ENCODE peak calls at places on chromosomes 4 and X, in eight cellular contexts. B, C, K, U, X, Z, A and E are unnamed samples.

GRCh38 chr4:5881340-5881739 is 11.5 kb downstream of the CRMP1 start:
- DNase-seq in B (no peak), C (no peak), K (no peak), U (no peak), X (no peak), Z (no peak), A (no peak), E (no peak)

GRCh38 chrX:123588723-123589122 is 144.1 kb downstream of the THOC2 start:
- DNase-seq in B (no peak), C (no peak), K (no peak), U (no peak), X (no peak), Z (no peak), A (no peak), E (no peak)

GRCh38 chr4:123327846-123328447 is 68.6 kb upstream of the SPRY1 start:
- DNase-seq in B (no peak), C (no peak), K (no peak), U (no peak), X (no peak), Z (no peak), A (no peak), E (no peak)

GRCh38 chr4:179867300-179867878 is 2375.8 kb upstream of the TENM3 start:
- DNase-seq in B (peak; percentile 51), C (no peak), K (peak; percentile 74), U (peak; percentile 13), X (no peak), Z (no peak), A (peak; percentile 0), E (peak; percentile 49)

GRCh38 chr4:122665148-122665547 is 44.3 kb upstream of the IL21 start:
- DNase-seq in B (no peak), C (no peak), K (no peak), U (no peak), X (no peak), Z (no peak), A (no peak), E (no peak)

GRCh38 chrX:83077606-83078005 is 430.5 kb upstream of the POU3F4 start:
- DNase-seq in B (no peak), C (no peak), K (no peak), U (no peak), X (no peak), Z (no peak), A (no peak), E (no peak)

GRCh38 chr4:5963611-5964010 is 54.6 kb downstream of the C4orf50 start:
- DNase-seq in B (no peak), C (no peak), K (no peak), U (no peak), X (no peak), Z (no peak), A (no peak), E (no peak)

GRCh38 chrX:149374751-149375150 is 130.4 kb downstream of the IDS start:
- DNase-seq in B (no peak), C (no peak), K (no peak), U (no peak), X (no peak), Z (no peak), A (no peak), E (no peak)

GRCh38 chr4:48307528-48307927 is 33.8 kb upstream of the SLAIN2 start:
- DNase-seq in B (no peak), C (no peak), K (no peak), U (no peak), X (no peak), Z (no peak), A (no peak), E (no peak)

GRCh38 chrX:105662248-105662647 is 160.1 kb upstream of the NRK start:
- DNase-seq in B (no peak), C (no peak), K (no peak), U (no peak), X (no peak), Z (no peak), A (no peak), E (no peak)

GRCh38 chr4:81664079-81664478 is 192.4 kb upstream of the RASGEF1B start:
- DNase-seq in B (no peak), C (no peak), K (no peak), U (no peak), X (no peak), Z (no peak), A (no peak), E (no peak)

GRCh38 chrX:25020391-25021131 is 4.8 kb upstream of the ARX start:
- DNase-seq in B (no peak), C (no peak), K (no peak), U (peak; percentile 75), X (no peak), Z (no peak), A (no peak), E (peak; percentile 42)

GRCh38 chr4:36333303-36333877 is 52.0 kb downstream of the DTHD1 start:
- DNase-seq in B (no peak), C (no peak), K (no peak), U (no peak), X (no peak), Z (no peak), A (no peak), E (no peak)

DNA sequence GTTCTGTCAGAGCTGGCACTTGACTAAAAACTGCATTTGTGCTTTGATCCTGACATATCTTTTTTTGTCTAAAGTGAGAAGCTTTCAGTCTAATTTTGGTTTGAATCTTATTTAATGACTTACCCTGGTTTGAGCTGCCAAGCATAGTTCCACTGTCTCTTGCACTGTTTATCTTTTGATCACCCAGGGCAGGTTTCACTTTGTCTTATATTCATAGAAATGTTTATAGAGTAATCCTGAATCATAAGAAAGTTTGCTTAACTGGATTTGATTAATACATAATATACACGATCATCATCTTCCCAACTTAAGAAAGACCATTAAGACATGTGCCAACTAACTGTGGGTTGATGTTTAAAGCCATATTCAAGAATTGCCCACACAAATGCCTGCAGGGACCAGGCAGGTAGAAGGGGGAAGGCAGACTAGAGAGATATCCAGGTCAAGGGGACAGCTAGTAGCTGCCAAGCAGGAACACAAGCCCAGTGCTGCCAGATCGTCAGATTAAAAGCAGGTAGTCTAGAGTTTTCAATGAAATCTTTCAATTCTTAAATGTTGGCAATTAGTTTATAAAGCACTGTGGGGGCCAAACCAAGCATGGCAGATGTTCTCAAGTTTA is 1.9 kb downstream of the GK start:
- DNase-seq in B (no peak), C (no peak), K (no peak), U (no peak), X (no peak), Z (no peak), A (no peak), E (no peak)
- TF ChIP-seq POLR2A in B (no peak), C (no peak), K (no peak), U (no peak), X (no peak), Z (no peak), A (no peak), E (no peak)

DNA sequence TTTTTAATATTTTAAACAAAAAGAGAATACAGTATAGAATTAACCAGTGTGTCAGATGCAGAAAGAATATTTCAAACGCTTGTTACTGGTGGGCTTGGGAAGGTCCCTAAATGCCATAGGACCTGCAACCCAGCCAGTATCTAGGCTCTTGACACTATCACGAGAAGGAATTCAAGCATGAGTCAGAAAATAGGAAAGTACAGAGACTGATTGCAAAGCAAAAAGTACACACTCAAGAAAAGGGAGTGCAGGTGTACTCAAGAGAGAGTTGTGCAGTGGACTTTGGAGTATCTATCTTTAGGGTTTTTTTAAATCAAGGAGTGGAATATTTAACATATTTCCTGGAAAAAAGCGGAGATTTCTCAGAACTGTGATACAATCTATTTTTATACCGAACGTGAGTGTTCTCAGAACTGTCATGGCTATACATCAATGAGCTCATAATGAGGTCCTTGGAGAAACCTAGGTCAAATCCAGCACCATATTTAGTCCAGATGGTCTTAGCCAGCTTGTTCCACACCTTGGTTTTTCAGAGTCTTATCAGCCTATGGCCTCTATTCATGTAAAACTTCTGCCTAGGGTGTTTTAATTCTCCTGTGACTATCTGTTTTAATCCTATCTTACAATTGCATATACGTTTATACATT is 291.8 kb upstream of the FAT4 start:
- DNase-seq in B (no peak), C (no peak), K (no peak), U (no peak), X (no peak), Z (no peak), A (no peak), E (no peak)
- TF ChIP-seq POLR2A in B (no peak), C (no peak), K (no peak), U (no peak), X (no peak), Z (no peak), A (no peak), E (no peak)

GRCh38 chr4:4859010-4859798 is at the start of gene MSX1:
- DNase-seq in B (peak; percentile 76), C (no peak), K (peak; percentile 92), U (peak; percentile 97), X (peak; percentile 97), Z (peak; percentile 89), A (peak; percentile 88), E (peak; percentile 57)
- TF ChIP-seq POLR2A in B (no peak), C (no peak), K (peak; percentile 72), U (peak; percentile 54), X (no peak), Z (peak; percentile 78), A (peak; percentile 51), E (no peak)

GRCh38 chr4:55346851-55347255 is 811 bp downstream of the SRD5A3 start:
- DNase-seq in B (peak; percentile 8), C (no peak), K (peak; percentile 37), U (peak; percentile 24), X (no peak), Z (no peak), A (no peak), E (no peak)

GRCh38 chr4:55347610-55348228 is 1.7 kb downstream of the SRD5A3 start:
- DNase-seq in B (no peak), C (no peak), K (no peak), U (peak; percentile 34), X (no peak), Z (no peak), A (no peak), E (peak; percentile 62)

GRCh38 chr4:55348436-55348835 is 2.4 kb downstream of the SRD5A3 start:
- DNase-seq in B (no peak), C (no peak), K (no peak), U (no peak), X (no peak), Z (no peak), A (no peak), E (peak; percentile 23)

GRCh38 chr4:55345054-55345453 is 988 bp upstream of the SRD5A3 start:
- DNase-seq in B (no peak), C (no peak), K (no peak), U (no peak), X (no peak), Z (no peak), A (no peak), E (no peak)

GRCh38 chr4:55345980-55346850 is at the start of gene SRD5A3:
- DNase-seq in B (peak; percentile 90), C (peak; percentile 24), K (peak; percentile 90), U (peak; percentile 91), X (peak; percentile 97), Z (peak; percentile 86), A (peak; percentile 84), E (peak; percentile 89)
- TF ChIP-seq POLR2A in B (peak; percentile 29), C (no peak), K (peak; percentile 64), U (peak; percentile 88), X (no peak), Z (no peak), A (peak; percentile 75), E (peak; percentile 84)